ENCODE peak calls at places on chromosomes 6 and 20, in seven cellular contexts. G, P, M, U, K, E and H are unnamed samples.

GRCh38 chr20:59938221-59938620 is 1.9 kb downstream of the PPP1R3D start:
- DNase-seq in G (no peak), P (no peak), M (no peak), U (no peak), K (no peak), E (no peak), H (no peak)

GRCh38 chr6:161373905-161374451 is 100.1 kb upstream of the AGPAT4 start:
- DNase-seq in G (peak), P (peak), M (peak), U (peak), K (no peak), E (no peak), H (peak)

GRCh38 chr6:129683606-129684322 is 26.2 kb downstream of the ARHGAP18 start:
- DNase-seq in G (peak), P (peak), M (peak), U (peak), K (peak), E (peak), H (peak)

GRCh38 chr6:134902074-134902861 is 47.6 kb downstream of the ALDH8A1 start:
- DNase-seq in G (no peak), P (no peak), M (no peak), U (no peak), K (no peak), E (no peak), H (no peak)

GRCh38 chr6:41039060-41039998 is at the start of gene UNC5CL:
- DNase-seq in G (peak), P (no peak), M (peak), U (no peak), K (peak), E (no peak), H (peak)

GRCh38 chr6:21340563-21340962 is 253.0 kb upstream of the SOX4 start:
- DNase-seq in G (no peak), P (no peak), M (no peak), U (no peak), K (no peak), E (no peak), H (no peak)

GRCh38 chr6:85285146-85285545 is 164.7 kb upstream of the NT5E start:
- DNase-seq in G (no peak), P (no peak), M (no peak), U (no peak), K (no peak), E (no peak), H (no peak)

GRCh38 chr6:105041880-105042279 is 85.0 kb downstream of the LIN28B start:
- DNase-seq in G (no peak), P (no peak), M (no peak), U (no peak), K (no peak), E (no peak), H (no peak)

GRCh38 chr6:43497129-43497396 is 13.1 kb downstream of the LRRC73 start:
- DNase-seq in G (no peak), P (no peak), M (no peak), U (no peak), K (no peak), E (no peak), H (no peak)

GRCh38 chr6:33895296-33895695 is 91.5 kb upstream of the MLN start:
- DNase-seq in G (no peak), P (no peak), M (no peak), U (no peak), K (no peak), E (no peak), H (no peak)

GRCh38 chr6:63897952-63898351 is 262.4 kb downstream of the PHF3 start:
- DNase-seq in G (no peak), P (peak), M (no peak), U (no peak), K (no peak), E (no peak), H (peak)

GRCh38 chr6:81655696-81656095 is 96.8 kb downstream of the TENT5A start:
- DNase-seq in G (no peak), P (no peak), M (no peak), U (no peak), K (no peak), E (no peak), H (no peak)

GRCh38 chr6:111721677-111722219 is 116.1 kb upstream of the TRAF3IP2 start:
- DNase-seq in G (peak), P (peak), M (no peak), U (no peak), K (no peak), E (no peak), H (no peak)

GRCh38 chr6:7439243-7439642 is 49.6 kb downstream of the RIOK1 start:
- DNase-seq in G (peak), P (no peak), M (no peak), U (no peak), K (no peak), E (no peak), H (no peak)

GRCh38 chr6:162294030-162294429 is 433.5 kb downstream of the PRKN start:
- DNase-seq in G (no peak), P (peak), M (no peak), U (no peak), K (no peak), E (no peak), H (no peak)

GRCh38 chr6:30200551-30201281 is 12.5 kb downstream of the TRIM26 start:
- DNase-seq in G (peak), P (no peak), M (no peak), U (no peak), K (no peak), E (no peak), H (no peak)

GRCh38 chr20:50695144-50695872 is 4.0 kb upstream of the RIPOR3 start:
- DNase-seq in G (no peak), P (no peak), M (no peak), U (peak), K (no peak), E (no peak), H (peak)

GRCh38 chr20:64070244-64070993 is 7.4 kb downstream of the TCEA2 start:
- DNase-seq in G (no peak), P (no peak), M (no peak), U (no peak), K (no peak), E (no peak), H (no peak)

GRCh38 chr20:59063358-59064213 is 21.0 kb upstream of the PRELID3B start:
- DNase-seq in G (no peak), P (peak), M (no peak), U (no peak), K (no peak), E (peak), H (peak)

GRCh38 chr6:13400772-13401171 is 72.4 kb upstream of the TBC1D7 start:
- DNase-seq in G (no peak), P (no peak), M (no peak), U (no peak), K (no peak), E (no peak), H (no peak)

GRCh38 chr6:148693882-148694484 is 52.8 kb upstream of the UST start:
- DNase-seq in G (peak), P (no peak), M (no peak), U (no peak), K (no peak), E (no peak), H (no peak)

GRCh38 chr6:100283288-100283687 is 181.4 kb downstream of the SIM1 start:
- DNase-seq in G (no peak), P (no peak), M (no peak), U (no peak), K (no peak), E (no peak), H (no peak)

DNA sequence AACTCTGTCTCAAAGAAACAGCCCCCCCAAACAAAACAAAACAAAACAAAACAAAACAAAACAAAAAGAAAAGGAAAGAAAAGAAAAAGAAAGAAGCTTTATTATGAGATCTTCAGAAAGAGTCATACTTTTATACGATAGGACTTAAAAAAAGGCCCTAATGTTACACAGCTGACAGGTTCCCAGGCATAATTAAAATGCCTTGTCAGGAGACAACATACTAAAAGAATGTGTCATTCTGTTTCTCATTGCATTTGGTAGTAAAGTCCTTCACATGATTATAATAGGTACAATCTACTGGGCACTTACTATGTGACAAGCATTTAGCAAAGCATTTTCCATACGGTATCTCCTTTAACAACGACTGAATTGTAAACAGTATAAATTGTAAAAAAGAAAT is 36.4 kb upstream of the RPN2 start:
- DNase-seq in G (no peak), P (no peak), M (no peak), U (no peak), K (no peak), E (no peak), H (no peak)
- TF ChIP-seq CTCF in G (no peak), P (no peak), M (no peak), U (no peak), K (no peak), E (no peak), H (no peak)

GRCh38 chr6:170305772-170306323 is 710 bp upstream of the FAM120B start:
- DNase-seq in G (no peak), P (no peak), M (no peak), U (no peak), K (no peak), E (no peak), H (no peak)
- H3K27ac ChIP-seq in G (no peak), P (peak), M (peak), U (peak), K (peak), E (no peak), H (peak)

GRCh38 chr6:144179237-144179636 is 28.9 kb downstream of the STX11 start:
- DNase-seq in G (no peak), P (no peak), M (no peak), U (no peak), K (no peak), E (no peak), H (no peak)
- TF ChIP-seq CTCF in G (no peak), P (no peak), M (no peak), U (no peak), K (no peak), E (no peak), H (no peak)

DNA sequence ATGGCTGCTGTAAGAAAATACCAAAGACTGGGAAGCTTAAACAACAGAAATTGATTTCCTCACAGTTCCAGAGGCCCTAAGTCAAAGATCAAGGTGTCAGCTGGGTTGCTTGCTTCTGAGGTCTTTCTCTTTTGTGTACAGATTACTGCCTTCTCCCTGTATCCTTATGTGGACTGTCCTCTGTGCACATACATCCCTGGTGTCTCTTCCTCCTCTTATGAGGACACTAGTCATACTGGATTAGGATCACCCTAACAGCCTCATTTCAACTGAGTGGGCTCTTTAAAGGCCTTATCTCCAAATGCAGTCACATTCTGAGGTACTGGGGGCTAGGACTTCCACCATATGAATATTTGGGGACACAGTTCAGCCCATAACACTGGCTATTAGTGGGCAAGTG is 130.0 kb upstream of the DTNBP1 start:
- DNase-seq in G (no peak), P (no peak), M (no peak), U (no peak), K (no peak), E (no peak), H (no peak)
- H3K27ac ChIP-seq in G (no peak), P (peak), M (no peak), U (no peak), K (no peak), E (no peak), H (peak)

GRCh38 chr6:68976260-68976659 is 341.2 kb downstream of the ADGRB3 start:
- DNase-seq in G (no peak), P (no peak), M (no peak), U (no peak), K (no peak), E (no peak), H (no peak)
- TF ChIP-seq CTCF in G (peak), P (no peak), M (no peak), U (no peak), K (no peak), E (peak), H (no peak)

DNA sequence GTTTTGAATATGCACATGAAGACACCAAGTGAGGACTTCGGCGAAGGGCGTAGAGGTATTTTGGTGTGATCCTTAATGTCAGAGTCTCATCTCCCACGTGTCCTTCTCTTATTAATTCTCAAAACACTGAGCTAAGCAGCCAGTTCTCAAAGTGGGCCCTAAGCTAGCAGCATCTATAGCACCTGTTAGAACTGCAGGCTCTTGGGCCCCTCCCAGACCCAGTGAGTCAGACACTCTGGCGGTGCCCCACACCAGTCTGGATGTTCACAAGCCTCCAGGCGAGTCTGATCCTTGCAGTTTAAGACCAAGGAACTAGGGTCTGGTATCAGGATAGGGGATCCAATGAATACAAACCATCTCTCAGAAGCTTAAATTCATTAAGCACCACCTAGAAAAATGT is 292.2 kb downstream of the QKI start:
- DNase-seq in G (no peak), P (no peak), M (no peak), U (no peak), K (no peak), E (no peak), H (no peak)
- H3K27ac ChIP-seq in G (peak), P (no peak), M (no peak), U (no peak), K (no peak), E (no peak), H (peak)

GRCh38 chr20:33655164-33655563 is 7.0 kb upstream of the C20orf144 start:
- DNase-seq in G (no peak), P (no peak), M (no peak), U (no peak), K (peak), E (no peak), H (no peak)

GRCh38 chr20:33651562-33652048 is 10.5 kb upstream of the C20orf144 start:
- DNase-seq in G (no peak), P (no peak), M (no peak), U (no peak), K (peak), E (no peak), H (no peak)

GRCh38 chr20:33654680-33655161 is 7.4 kb upstream of the C20orf144 start:
- DNase-seq in G (no peak), P (no peak), M (no peak), U (no peak), K (peak), E (no peak), H (no peak)

GRCh38 chr20:33653900-33654596 is 8.1 kb upstream of the C20orf144 start:
- DNase-seq in G (no peak), P (no peak), M (peak), U (no peak), K (peak), E (no peak), H (no peak)

GRCh38 chr20:33653218-33653899 is 8.8 kb upstream of the C20orf144 start:
- DNase-seq in G (peak), P (no peak), M (peak), U (no peak), K (peak), E (no peak), H (no peak)
- TF ChIP-seq CTCF in G (peak), P (peak), M (peak), U (peak), K (peak), E (peak), H (peak)

GRCh38 chr6:158018370-158018771 is 36.7 kb downstream of the SYNJ2 start:
- DNase-seq in G (no peak), P (no peak), M (no peak), U (no peak), K (no peak), E (no peak), H (no peak)
- H3K27ac ChIP-seq in G (no peak), P (peak), M (no peak), U (peak), K (no peak), E (peak), H (no peak)

DNA sequence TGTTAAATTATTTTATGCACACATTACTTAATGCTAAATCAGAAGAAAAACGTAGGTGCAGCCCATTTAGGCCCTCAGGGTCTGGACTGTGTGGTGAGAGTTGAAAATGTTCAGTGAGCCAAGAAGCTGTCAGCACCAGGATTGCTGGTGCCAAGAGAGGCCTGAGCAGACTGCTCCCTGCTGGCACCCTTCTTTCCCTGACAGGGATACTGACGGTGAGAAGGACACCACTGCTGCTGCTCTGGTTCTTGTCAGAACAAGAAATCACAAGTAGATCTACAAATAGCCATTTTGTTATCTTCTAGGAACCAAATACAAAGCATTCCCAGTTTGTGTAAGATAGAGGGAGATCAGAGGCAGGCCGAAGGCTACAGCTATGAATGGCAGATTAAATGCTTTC is 48.7 kb upstream of the CRISP1 start:
- DNase-seq in G (no peak), P (no peak), M (no peak), U (no peak), K (no peak), E (no peak), H (no peak)
- TF ChIP-seq CTCF in G (no peak), P (no peak), M (no peak), U (no peak), K (no peak), E (no peak), H (no peak)

GRCh38 chr20:49560186-49560585 is 7.8 kb downstream of the PTGIS start:
- DNase-seq in G (no peak), P (no peak), M (no peak), U (peak), K (no peak), E (no peak), H (no peak)

GRCh38 chr20:49560646-49561045 is 7.3 kb downstream of the PTGIS start:
- DNase-seq in G (no peak), P (no peak), M (peak), U (peak), K (no peak), E (no peak), H (no peak)

GRCh38 chr20:49562341-49563014 is 5.5 kb downstream of the PTGIS start:
- DNase-seq in G (no peak), P (peak), M (peak), U (peak), K (no peak), E (peak), H (peak)

GRCh38 chr20:49561806-49562205 is 6.1 kb downstream of the PTGIS start:
- DNase-seq in G (no peak), P (no peak), M (no peak), U (no peak), K (no peak), E (no peak), H (no peak)

DNA sequence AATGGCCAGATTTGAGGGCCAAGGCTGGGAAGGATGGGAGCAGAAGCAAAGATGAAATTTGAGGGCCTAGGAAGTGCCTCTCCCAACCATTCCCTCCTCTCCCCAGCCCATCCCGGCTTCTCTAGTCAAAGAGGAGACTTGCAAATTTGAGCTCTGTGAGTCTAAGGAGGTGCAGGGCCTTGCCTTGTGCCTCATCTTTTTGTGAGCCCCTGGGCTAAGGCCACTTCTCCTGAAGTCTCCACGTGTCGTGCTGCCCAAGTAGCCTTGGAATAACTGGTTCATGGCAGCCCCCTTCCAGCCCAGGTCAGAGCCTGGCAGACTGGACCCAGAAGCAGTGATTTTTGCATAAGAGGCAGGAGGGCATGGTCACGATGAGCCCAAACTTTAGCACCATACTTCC is 6.7 kb downstream of the PTGIS start:
- DNase-seq in G (no peak), P (no peak), M (peak), U (peak), K (no peak), E (no peak), H (no peak)
- H3K27ac ChIP-seq in G (no peak), P (peak), M (no peak), U (peak), K (no peak), E (no peak), H (no peak)